ENCODE peak calls at places on chromosomes 4 and X, in six cellular contexts. Q is SK-N-SH; T is stomach; R is ascending aorta; Y is fibroblast of pulmonary artery; V is CD8-positive, alpha-beta T cell. S is an unnamed sample.

GRCh38 chr4:77044458-77045124 is 31.2 kb downstream of the CCNI start:
- DNase-seq in Y (peak), Q (no peak), T (no peak), V (no peak), R (no peak), S (peak)

GRCh38 chrX:10484683-10485247 is 135.6 kb downstream of the MID1 start:
- DNase-seq in Q (no peak), V (no peak), R (no peak), Y (no peak), T (no peak), S (peak)

GRCh38 chr4:111016416-111016815 is 393.5 kb upstream of the PITX2 start:
- DNase-seq in R (no peak), Q (no peak), Y (no peak), T (no peak), V (no peak), S (no peak)

GRCh38 chr4:4675636-4676035 is 133.8 kb upstream of the STX18 start:
- DNase-seq in R (no peak), Y (no peak), T (no peak), V (no peak), Q (no peak), S (no peak)

GRCh38 chr4:153122855-153123254 is 81.4 kb upstream of the TRIM2 start:
- DNase-seq in R (no peak), Q (peak), Y (no peak), T (no peak), V (no peak), S (no peak)

GRCh38 chr4:179666226-179666625 is 2224.0 kb upstream of the AGA start:
- DNase-seq in Q (no peak), R (no peak), Y (no peak), V (no peak), T (no peak), S (no peak)

GRCh38 chrX:144730486-144730885 is 516.8 kb upstream of the SPANXN1 start:
- DNase-seq in Q (no peak), R (no peak), V (no peak), T (no peak), Y (peak), S (peak)

GRCh38 chr4:110514889-110515479 is 39.0 kb downstream of the ENPEP start:
- DNase-seq in Q (peak), V (no peak), T (no peak), Y (peak), R (no peak), S (peak)

GRCh38 chr4:152937535-152938236 is 1.6 kb downstream of the FHDC1 start:
- DNase-seq in R (no peak), Y (no peak), T (peak), Q (peak), V (peak), S (peak)

GRCh38 chr4:185383451-185383850 is 12.3 kb downstream of the LRP2BP start:
- DNase-seq in T (peak), V (no peak), R (no peak), Q (no peak), Y (no peak), S (no peak)

GRCh38 chrX:2784026-2784425 is 32.2 kb downstream of the XG start:
- DNase-seq in T (no peak), Q (no peak), R (no peak), Y (peak), V (no peak), S (no peak)

GRCh38 chr4:147594107-147594506 is 23.1 kb upstream of the TMEM184C start:
- DNase-seq in R (no peak), Q (no peak), Y (no peak), T (no peak), V (no peak), S (no peak)

GRCh38 chr4:8595237-8596087 is 2.9 kb downstream of the CPZ start:
- DNase-seq in V (no peak), Q (no peak), Y (no peak), R (no peak), T (no peak), S (no peak)

GRCh38 chr4:121336706-121337105 is 44.1 kb downstream of the QRFPR start:
- DNase-seq in R (no peak), V (no peak), T (no peak), Q (no peak), Y (no peak), S (no peak)

GRCh38 chrX:20455001-20455400 is 188.3 kb upstream of the RPS6KA3 start:
- DNase-seq in Q (no peak), T (no peak), Y (no peak), V (no peak), R (no peak), S (no peak)

GRCh38 chrX:75151828-75152592 is 4.1 kb downstream of the ABCB7 start:
- DNase-seq in Y (peak), T (no peak), R (no peak), Q (no peak), V (no peak), S (no peak)

GRCh38 chrX:14528629-14529287 is 578 bp upstream of the GLRA2 start:
- DNase-seq in Q (peak), Y (peak), R (no peak), V (peak), T (peak), S (peak)

GRCh38 chr4:151940290-151940689 is 179.5 kb upstream of the GATB start:
- DNase-seq in V (peak), Q (no peak), R (no peak), T (no peak), Y (no peak), S (no peak)

GRCh38 chr4:141686146-141686775 is 49.9 kb downstream of the IL15 start:
- DNase-seq in R (no peak), Q (no peak), V (no peak), T (no peak), Y (peak), S (peak)

GRCh38 chr4:67873116-67873515 is 10.7 kb downstream of the TMPRSS11D start:
- DNase-seq in R (no peak), Y (no peak), Q (no peak), T (no peak), V (no peak), S (no peak)

GRCh38 chrX:115957862-115958490 is 212.6 kb upstream of the AGTR2 start:
- DNase-seq in T (no peak), Q (peak), R (no peak), V (no peak), Y (no peak), S (no peak)
- TF ChIP-seq CTCF in T (no peak), Q (peak), R (no peak), V (no peak), Y (no peak), S (no peak)

GRCh38 chr4:155684892-155685550 is 18.4 kb downstream of the GUCY1A1 start:
- DNase-seq in Y (no peak), R (no peak), T (no peak), V (no peak), Q (no peak), S (no peak)
- H3K4me3 ChIP-seq in Y (no peak), R (no peak), T (no peak), V (no peak), Q (no peak), S (no peak)

GRCh38 chrX:15567886-15568616 is 32.7 kb downstream of the ACE2 start:
- DNase-seq in V (no peak), R (no peak), Q (no peak), Y (peak), T (no peak), S (no peak)
- TF ChIP-seq CTCF in V (no peak), R (no peak), Q (no peak), Y (peak), T (no peak), S (peak)

DNA sequence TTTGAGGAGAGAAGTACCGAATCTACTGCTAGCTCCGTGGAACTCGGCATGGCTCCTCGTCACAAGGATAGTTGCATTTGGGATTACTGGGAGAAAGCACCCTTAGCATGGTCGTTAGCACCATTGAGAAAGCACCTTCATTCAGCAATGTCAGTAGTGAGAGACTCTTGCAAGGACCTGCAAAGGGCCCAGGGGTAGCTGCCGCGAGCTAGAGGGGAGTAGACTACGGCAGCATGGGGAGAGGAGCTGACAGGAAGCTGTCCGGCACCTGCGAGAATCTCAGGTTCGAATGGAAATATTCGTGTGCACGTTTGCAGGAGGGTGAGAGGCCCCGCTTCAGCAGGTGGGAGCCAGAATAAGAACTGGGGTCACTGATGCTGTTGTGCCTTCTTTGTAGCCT is 20.2 kb downstream of the TLR10 start:
- DNase-seq in R (no peak), T (no peak), Y (no peak), Q (no peak), V (no peak), S (no peak)
- H3K4me3 ChIP-seq in R (no peak), T (no peak), Y (no peak), Q (no peak), V (no peak), S (no peak)

DNA sequence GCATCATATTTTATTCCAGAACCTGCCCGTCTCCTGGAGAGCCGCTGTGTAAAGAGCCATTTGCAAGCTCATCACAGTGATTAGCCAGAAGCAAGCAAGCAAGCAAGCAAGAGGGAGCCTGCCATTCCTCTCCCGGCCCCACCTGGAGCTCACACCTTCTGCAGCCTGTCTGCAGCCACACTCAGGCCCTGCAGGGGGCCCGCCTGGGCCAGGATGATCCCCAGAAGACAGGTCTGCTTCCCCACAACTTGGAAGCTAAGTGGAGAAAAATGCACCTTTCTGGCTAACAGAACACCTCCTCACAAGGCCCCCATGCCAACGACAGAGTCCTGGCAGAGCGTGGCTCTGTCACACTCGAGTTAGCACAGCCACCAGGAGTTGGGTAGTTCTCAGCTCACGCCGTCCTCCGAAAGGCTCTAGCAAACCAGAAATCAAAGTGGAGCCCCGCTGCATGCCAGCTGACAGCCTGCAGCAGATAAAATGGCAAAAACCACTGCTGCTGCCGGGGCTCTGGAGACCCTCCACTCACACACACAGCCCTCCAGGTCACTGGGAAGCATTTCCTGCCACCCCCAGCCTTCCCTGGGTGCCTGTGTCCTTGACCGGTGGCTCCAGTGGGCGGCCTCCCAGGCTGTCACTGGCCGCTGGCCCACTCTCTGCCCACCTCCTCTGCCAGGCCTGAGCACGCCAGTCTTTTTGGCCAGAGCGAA is 54.9 kb downstream of the DCTD start:
- DNase-seq in R (no peak), Q (no peak), T (peak), Y (no peak), V (no peak), S (no peak)
- TF ChIP-seq CTCF in R (no peak), Q (no peak), T (no peak), Y (no peak), V (no peak), S (no peak)

GRCh38 chr4:139247656-139248238 is 32.3 kb downstream of the MGARP start:
- DNase-seq in V (no peak), Y (no peak), R (no peak), T (no peak), Q (no peak), S (peak)
- H3K4me3 ChIP-seq in V (no peak), Y (no peak), R (no peak), T (no peak), Q (no peak), S (no peak)

GRCh38 chrX:97315939-97316338 is 432.2 kb downstream of the RPA4 start:
- DNase-seq in R (no peak), Q (no peak), V (no peak), T (no peak), Y (no peak), S (no peak)
- TF ChIP-seq CTCF in R (no peak), Q (peak), V (no peak), T (no peak), Y (no peak), S (no peak)